ENCODE peak calls at places on chromosomes 13 and 19, in five cellular contexts. N, L, T, G and Y are unnamed samples.

GRCh38 chr19:53912653-53913052 is 3.6 kb downstream of the CACNG7 start:
- DNase-seq in N (no peak), L (peak), T (peak), G (no peak), Y (no peak)

GRCh38 chr19:35040826-35041547 is 534 bp upstream of the HPN start:
- DNase-seq in N (peak), L (peak), T (peak), G (peak), Y (peak)

GRCh38 chr19:28864577-28865042 is 348.3 kb downstream of the UQCRFS1 start:
- DNase-seq in N (no peak), L (no peak), T (no peak), G (no peak), Y (no peak)

GRCh38 chr19:46380690-46381089 is 32.7 kb downstream of the CCDC8 start:
- DNase-seq in N (no peak), L (no peak), T (no peak), G (no peak), Y (no peak)

GRCh38 chr19:2814426-2814825 is 5.2 kb upstream of the ZNF554 start:
- DNase-seq in N (no peak), L (no peak), T (no peak), G (no peak), Y (no peak)

GRCh38 chr13:39310961-39311360 is 272.7 kb downstream of the NHLRC3 start:
- DNase-seq in N (no peak), L (no peak), T (no peak), G (no peak), Y (no peak)

GRCh38 chr13:91097269-91097668 is 250.2 kb upstream of the MIR17HG start:
- DNase-seq in N (no peak), L (no peak), T (no peak), G (no peak), Y (no peak)

GRCh38 chr19:18765224-18765623 is 25.9 kb downstream of the COMP start:
- DNase-seq in N (no peak), L (no peak), T (no peak), G (no peak), Y (no peak)

GRCh38 chr13:28658539-28658795 is 463 bp upstream of the POMP start:
- DNase-seq in N (no peak), L (no peak), T (peak), G (no peak), Y (no peak)

GRCh38 chr19:16061943-16062342 is 14.4 kb upstream of the TPM4 start:
- DNase-seq in N (no peak), L (peak), T (no peak), G (no peak), Y (no peak)

GRCh38 chr19:3458229-3458555 is 22.1 kb downstream of the SMIM24 start:
- DNase-seq in N (no peak), L (no peak), T (peak), G (no peak), Y (no peak)

GRCh38 chr13:99812611-99813010 is 159.0 kb downstream of the ZIC5 start:
- DNase-seq in N (no peak), L (no peak), T (no peak), G (no peak), Y (no peak)

GRCh38 chr19:33052352-33052972 is 12.2 kb downstream of the RHPN2 start:
- DNase-seq in N (no peak), L (no peak), T (no peak), G (no peak), Y (no peak)

GRCh38 chr19:6464070-6464873 is at the start of gene CRB3:
- DNase-seq in N (no peak), L (peak), T (peak), G (no peak), Y (no peak)

GRCh38 chr19:8459520-8460260 is 14.9 kb downstream of the HNRNPM start:
- DNase-seq in N (no peak), L (no peak), T (no peak), G (no peak), Y (no peak)

GRCh38 chr19:7856679-7857663 is 17.2 kb downstream of the PRR36 start:
- DNase-seq in N (no peak), L (no peak), T (no peak), G (no peak), Y (no peak)

GRCh38 chr13:34816118-34816517 is 126.0 kb upstream of the NBEA start:
- DNase-seq in N (peak), L (no peak), T (peak), G (no peak), Y (no peak)